ENCODE peak calls at places on chromosomes 4 and X, in eight cellular contexts. R, W, F, Y, P, H, I and T are unnamed samples.

GRCh38 chrX:23668335-23668734 is 1.0 kb downstream of the PRDX4 start:
- DNase-seq in R (no peak), W (no peak), F (no peak), Y (no peak), P (no peak), H (no peak), I (no peak), T (no peak)

GRCh38 chr4:148442830-148443549 is 776 bp upstream of the NR3C2 start:
- DNase-seq in R (no peak), W (no peak), F (no peak), Y (no peak), P (no peak), H (no peak), I (no peak), T (no peak)

GRCh38 chrX:109974906-109975655 is 27.8 kb upstream of the TMEM164 start:
- DNase-seq in R (no peak), W (no peak), F (no peak), Y (no peak), P (no peak), H (no peak), I (no peak), T (no peak)

GRCh38 chr4:26838055-26838842 is 22.4 kb upstream of the STIM2 start:
- DNase-seq in R (no peak), W (no peak), F (no peak), Y (no peak), P (no peak), H (no peak), I (no peak), T (no peak)

GRCh38 chr4:89788243-89789072 is 48.5 kb downstream of the SNCA start:
- DNase-seq in R (no peak), W (peak), F (no peak), Y (no peak), P (no peak), H (no peak), I (no peak), T (no peak)

GRCh38 chrX:134074151-134074550 is 88.8 kb upstream of the GPC3 start:
- DNase-seq in R (no peak), W (no peak), F (no peak), Y (no peak), P (no peak), H (no peak), I (no peak), T (no peak)

GRCh38 chrX:3468031-3468430 is 121.6 kb upstream of the MXRA5 start:
- DNase-seq in R (no peak), W (no peak), F (no peak), Y (no peak), P (no peak), H (no peak), I (no peak), T (no peak)

GRCh38 chr4:185591679-185592141 is 56.4 kb upstream of the PDLIM3 start:
- DNase-seq in R (no peak), W (peak), F (no peak), Y (no peak), P (no peak), H (no peak), I (no peak), T (no peak)

GRCh38 chr4:80360102-80360501 is 24.6 kb downstream of the CFAP299 start:
- DNase-seq in R (no peak), W (no peak), F (no peak), Y (no peak), P (no peak), H (no peak), I (no peak), T (no peak)

GRCh38 chr4:76214269-76214628 is 625 bp upstream of the SCARB2 start:
- DNase-seq in R (no peak), W (no peak), F (no peak), Y (no peak), P (no peak), H (no peak), I (no peak), T (no peak)

GRCh38 chrX:136262812-136263315 is 11.7 kb upstream of the MAP7D3 start:
- DNase-seq in R (no peak), W (peak), F (no peak), Y (no peak), P (no peak), H (no peak), I (no peak), T (no peak)

GRCh38 chr4:1763070-1763549 is 30.0 kb upstream of the FGFR3 start:
- DNase-seq in R (no peak), W (no peak), F (no peak), Y (no peak), P (no peak), H (no peak), I (no peak), T (no peak)

GRCh38 chrX:46039526-46039925 is 505.7 kb downstream of the ZNF674 start:
- DNase-seq in R (no peak), W (no peak), F (no peak), Y (no peak), P (no peak), H (no peak), I (no peak), T (no peak)

GRCh38 chr4:52103314-52103713 is 52.2 kb downstream of the SPATA18 start:
- DNase-seq in R (no peak), W (peak), F (no peak), Y (no peak), P (peak), H (no peak), I (no peak), T (no peak)

GRCh38 chr4:2858451-2859217 is 15.0 kb downstream of the ADD1 start:
- DNase-seq in R (no peak), W (peak), F (no peak), Y (no peak), P (no peak), H (no peak), I (no peak), T (no peak)

GRCh38 chr4:158314756-158315487 is 104.6 kb downstream of the TMEM144 start:
- DNase-seq in R (peak), W (peak), F (no peak), Y (peak), P (no peak), H (peak), I (no peak), T (no peak)

GRCh38 chrX:67614414-67614813 is 70.6 kb downstream of the AR start:
- DNase-seq in R (peak), W (peak), F (no peak), Y (no peak), P (no peak), H (peak), I (no peak), T (no peak)

GRCh38 chrX:70025464-70025863 is 24.3 kb downstream of the AWAT2 start:
- DNase-seq in R (no peak), W (no peak), F (no peak), Y (no peak), P (no peak), H (no peak), I (no peak), T (no peak)

GRCh38 chr4:2500547-2500946 is 31.6 kb downstream of the RNF4 start:
- DNase-seq in R (no peak), W (no peak), F (no peak), Y (no peak), P (no peak), H (no peak), I (no peak), T (no peak)

GRCh38 chrX:9882669-9883446 is 84.3 kb upstream of the CLDN34 start:
- DNase-seq in R (no peak), W (no peak), F (no peak), Y (no peak), P (no peak), H (no peak), I (no peak), T (no peak)

GRCh38 chrX:13091111-13091765 is 46.8 kb upstream of the FAM9C start:
- DNase-seq in R (no peak), W (no peak), F (no peak), Y (no peak), P (no peak), H (no peak), I (no peak), T (no peak)

GRCh38 chr4:138775890-138776289 is 239.7 kb upstream of the NOCT start:
- DNase-seq in R (no peak), W (no peak), F (no peak), Y (no peak), P (no peak), H (no peak), I (no peak), T (no peak)

GRCh38 chr4:23922535-23923115 is 32.8 kb upstream of the PPARGC1A start:
- DNase-seq in R (no peak), W (no peak), F (no peak), Y (no peak), P (no peak), H (no peak), I (no peak), T (no peak)

DNA sequence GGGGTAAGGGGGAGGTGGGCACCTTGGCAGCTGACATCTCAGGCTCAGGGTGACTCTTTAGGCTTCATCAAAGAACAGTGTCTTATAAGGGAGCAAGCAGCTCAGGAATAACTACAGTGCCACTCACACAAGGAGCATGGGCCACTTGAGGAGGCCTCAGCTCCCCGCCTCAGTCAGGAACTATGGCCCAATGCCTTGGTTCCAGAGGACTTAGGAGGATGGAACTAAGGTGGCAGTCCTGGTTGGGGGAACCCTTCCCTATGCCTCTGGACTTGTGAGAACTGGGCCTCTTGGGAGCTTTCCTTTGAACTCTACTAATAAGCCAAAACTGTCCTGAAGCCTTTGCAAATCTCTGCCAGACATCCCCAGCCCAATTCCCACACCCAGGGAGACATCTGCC is 160.6 kb downstream of the EFNB1 start:
- DNase-seq in R (no peak), W (peak), F (no peak), Y (no peak), P (no peak), H (no peak), I (no peak), T (no peak)
- TF ChIP-seq CTCF in R (no peak), W (no peak), F (no peak), Y (no peak), P (no peak), H (no peak), I (no peak), T (no peak)

GRCh38 chr4:101914761-101915160 is 124.2 kb downstream of the BANK1 start:
- DNase-seq in R (no peak), W (no peak), F (no peak), Y (no peak), P (no peak), H (no peak), I (no peak), T (no peak)

GRCh38 chr4:101910786-101911373 is 120.3 kb downstream of the BANK1 start:
- DNase-seq in R (no peak), W (no peak), F (no peak), Y (no peak), P (no peak), H (no peak), I (no peak), T (no peak)

GRCh38 chr4:101911616-101912015 is 121.1 kb downstream of the BANK1 start:
- DNase-seq in R (no peak), W (no peak), F (no peak), Y (no peak), P (no peak), H (no peak), I (no peak), T (no peak)
- TF ChIP-seq CTCF in R (no peak), W (no peak), F (no peak), Y (no peak), P (no peak), H (no peak), I (no peak), T (no peak)

DNA sequence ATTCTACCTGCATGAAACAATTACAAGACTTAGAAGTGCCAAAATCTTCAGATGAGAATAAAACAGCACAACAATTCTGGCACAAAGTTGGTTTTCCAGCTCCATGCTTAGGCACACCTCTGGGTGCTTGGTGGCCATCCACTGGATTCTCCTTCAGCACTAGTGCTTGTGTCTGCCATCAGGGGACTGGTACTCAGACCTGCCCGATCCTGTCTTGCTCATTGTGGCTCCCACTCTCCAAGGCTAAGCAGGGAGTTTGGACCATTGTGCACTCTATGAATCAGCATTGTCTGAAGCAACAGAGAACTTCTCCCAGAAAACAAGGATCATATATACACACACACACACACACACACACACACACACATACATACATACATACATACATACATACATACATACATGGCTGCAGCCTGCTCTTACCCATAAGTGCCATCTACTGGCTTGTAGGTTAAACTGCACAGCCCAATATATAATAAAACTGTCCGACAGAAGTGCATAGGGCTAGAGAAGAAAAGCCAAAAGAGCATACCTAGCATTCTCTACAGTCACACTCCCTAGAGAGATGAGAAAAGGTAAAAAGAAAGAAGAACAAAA is 345.3 kb upstream of the LCORL start:
- DNase-seq in R (no peak), W (peak), F (no peak), Y (no peak), P (no peak), H (no peak), I (no peak), T (no peak)
- TF ChIP-seq CTCF in R (peak), W (peak), F (no peak), Y (peak), P (peak), H (peak), I (peak), T (peak)

GRCh38 chrX:148133099-148133725 is 152.1 kb downstream of the FMR1NB start:
- DNase-seq in R (no peak), W (peak), F (no peak), Y (no peak), P (no peak), H (no peak), I (no peak), T (no peak)
- TF ChIP-seq CTCF in R (no peak), W (peak), F (no peak), Y (no peak), P (no peak), H (no peak), I (no peak), T (peak)